ENCODE peak calls at places on chromosomes 12 and 14, in eight cellular contexts. One of them, this sample, is unnamed.
A peak's percentile ranks its signal among the peaks of the same experiment; 100 is the strongest.

GRCh38 chr12:43148711-43149110 is 403.3 kb downstream of the ADAMTS20 start:
- DNase-seq in GM23338: no peak
- DNase-seq in neural progenitor cell: no peak
- DNase-seq in heart right ventricle: no peak
- DNase-seq in ovary: no peak
- DNase-seq in CD8-positive, alpha-beta T cell: no peak
- DNase-seq in Panc1: no peak
- DNase-seq in upper lobe of right lung: no peak
- DNase-seq in this sample: no peak

GRCh38 chr14:96052541-96053105 is 13.5 kb downstream of the C14orf132 start:
- DNase-seq in ovary: no peak
- DNase-seq in upper lobe of right lung: no peak
- DNase-seq in neural progenitor cell: no peak
- DNase-seq in GM23338: no peak
- DNase-seq in Panc1: no peak
- DNase-seq in CD8-positive, alpha-beta T cell: no peak
- DNase-seq in heart right ventricle: no peak
- DNase-seq in this sample: no peak

GRCh38 chr12:84183576-84183975 is 729.0 kb downstream of the SLC6A15 start:
- DNase-seq in neural progenitor cell: no peak
- DNase-seq in ovary: no peak
- DNase-seq in CD8-positive, alpha-beta T cell: no peak
- DNase-seq in upper lobe of right lung: no peak
- DNase-seq in heart right ventricle: no peak
- DNase-seq in Panc1: no peak
- DNase-seq in GM23338: no peak
- DNase-seq in this sample: no peak

GRCh38 chr14:35492569-35493014 is 41.4 kb upstream of the INSM2 start:
- DNase-seq in upper lobe of right lung: no peak
- DNase-seq in neural progenitor cell: no peak
- DNase-seq in ovary: no peak
- DNase-seq in CD8-positive, alpha-beta T cell: no peak
- DNase-seq in heart right ventricle: no peak
- DNase-seq in Panc1: no peak
- DNase-seq in GM23338: no peak
- DNase-seq in this sample: no peak

GRCh38 chr14:55160989-55161388 is 30.4 kb downstream of the DLGAP5 start:
- DNase-seq in upper lobe of right lung: no peak
- DNase-seq in neural progenitor cell: no peak
- DNase-seq in CD8-positive, alpha-beta T cell: no peak
- DNase-seq in heart right ventricle: no peak
- DNase-seq in Panc1: peak; percentile 2
- DNase-seq in GM23338: no peak
- DNase-seq in ovary: no peak
- DNase-seq in this sample: no peak

GRCh38 chr14:68522510-68523325 is 270.1 kb downstream of the ZFP36L1 start:
- DNase-seq in GM23338: no peak
- DNase-seq in ovary: peak; percentile 70
- DNase-seq in CD8-positive, alpha-beta T cell: no peak
- DNase-seq in Panc1: no peak
- DNase-seq in upper lobe of right lung: no peak
- DNase-seq in heart right ventricle: no peak
- DNase-seq in neural progenitor cell: peak; percentile 69
- DNase-seq in this sample: no peak

GRCh38 chr14:25122843-25123242 is 72.9 kb upstream of the STXBP6 start:
- DNase-seq in neural progenitor cell: no peak
- DNase-seq in Panc1: no peak
- DNase-seq in CD8-positive, alpha-beta T cell: no peak
- DNase-seq in heart right ventricle: no peak
- DNase-seq in ovary: no peak
- DNase-seq in GM23338: no peak
- DNase-seq in upper lobe of right lung: no peak
- DNase-seq in this sample: no peak

GRCh38 chr14:75884198-75884611 is 97.6 kb downstream of the TGFB3 start:
- DNase-seq in heart right ventricle: no peak
- DNase-seq in upper lobe of right lung: no peak
- DNase-seq in CD8-positive, alpha-beta T cell: no peak
- DNase-seq in Panc1: no peak
- DNase-seq in neural progenitor cell: peak; percentile 11
- DNase-seq in GM23338: peak; percentile 51
- DNase-seq in ovary: no peak
- DNase-seq in this sample: no peak

GRCh38 chr12:76719171-76719631 is 44.7 kb upstream of the ZDHHC17 start:
- DNase-seq in CD8-positive, alpha-beta T cell: no peak
- DNase-seq in heart right ventricle: no peak
- DNase-seq in upper lobe of right lung: no peak
- DNase-seq in ovary: no peak
- DNase-seq in Panc1: no peak
- DNase-seq in neural progenitor cell: no peak
- DNase-seq in GM23338: peak; percentile 24
- DNase-seq in this sample: no peak
- TF ChIP-seq CTCF in CD8-positive, alpha-beta T cell: no peak
- TF ChIP-seq CTCF in heart right ventricle: no peak
- TF ChIP-seq CTCF in upper lobe of right lung: no peak
- TF ChIP-seq CTCF in ovary: no peak
- TF ChIP-seq CTCF in Panc1: no peak
- TF ChIP-seq CTCF in neural progenitor cell: no peak
- TF ChIP-seq CTCF in GM23338: no peak
- TF ChIP-seq CTCF in this sample: no peak

GRCh38 chr14:88598097-88598675 is 35.3 kb downstream of the ZC3H14 start:
- DNase-seq in Panc1: no peak
- DNase-seq in heart right ventricle: no peak
- DNase-seq in CD8-positive, alpha-beta T cell: no peak
- DNase-seq in ovary: no peak
- DNase-seq in neural progenitor cell: no peak
- DNase-seq in GM23338: no peak
- DNase-seq in upper lobe of right lung: no peak
- DNase-seq in this sample: no peak
- H3K4me1 ChIP-seq in Panc1: no peaks in the 10 kb centered on the region
- H3K4me1 ChIP-seq in heart right ventricle: no peaks in the 10 kb centered on the region
- H3K4me1 ChIP-seq in CD8-positive, alpha-beta T cell: peaks cover 4% of the 10 kb centered on the region
- H3K4me1 ChIP-seq in ovary: no peaks in the 10 kb centered on the region
- H3K4me1 ChIP-seq in neural progenitor cell: no peaks in the 10 kb centered on the region
- H3K4me1 ChIP-seq in GM23338: no peaks in the 10 kb centered on the region
- H3K4me1 ChIP-seq in upper lobe of right lung: no peaks in the 10 kb centered on the region
- H3K4me1 ChIP-seq in this sample: peaks cover 4% of the 10 kb centered on the region

GRCh38 chr12:95073698-95074520 is 491 bp upstream of the NR2C1 start:
- DNase-seq in Panc1: no peak
- DNase-seq in GM23338: no peak
- DNase-seq in ovary: peak; percentile 50
- DNase-seq in CD8-positive, alpha-beta T cell: no peak
- DNase-seq in neural progenitor cell: no peak
- DNase-seq in heart right ventricle: no peak
- DNase-seq in upper lobe of right lung: no peak
- DNase-seq in this sample: no peak

GRCh38 chr12:95070378-95070777 is 3.0 kb downstream of the NR2C1 start:
- DNase-seq in CD8-positive, alpha-beta T cell: no peak
- DNase-seq in upper lobe of right lung: no peak
- DNase-seq in neural progenitor cell: no peak
- DNase-seq in ovary: no peak
- DNase-seq in Panc1: no peak
- DNase-seq in heart right ventricle: no peak
- DNase-seq in GM23338: no peak
- DNase-seq in this sample: no peak

GRCh38 chr12:95074766-95075165 is 1.3 kb upstream of the NR2C1 start:
- DNase-seq in heart right ventricle: no peak
- DNase-seq in CD8-positive, alpha-beta T cell: no peak
- DNase-seq in ovary: no peak
- DNase-seq in GM23338: no peak
- DNase-seq in Panc1: no peak
- DNase-seq in upper lobe of right lung: no peak
- DNase-seq in neural progenitor cell: no peak
- DNase-seq in this sample: no peak

GRCh38 chr12:95077341-95077740 is 3.9 kb upstream of the NR2C1 start:
- DNase-seq in heart right ventricle: no peak
- DNase-seq in GM23338: no peak
- DNase-seq in ovary: no peak
- DNase-seq in CD8-positive, alpha-beta T cell: no peak
- DNase-seq in upper lobe of right lung: no peak
- DNase-seq in Panc1: no peak
- DNase-seq in neural progenitor cell: no peak
- DNase-seq in this sample: no peak

DNA sequence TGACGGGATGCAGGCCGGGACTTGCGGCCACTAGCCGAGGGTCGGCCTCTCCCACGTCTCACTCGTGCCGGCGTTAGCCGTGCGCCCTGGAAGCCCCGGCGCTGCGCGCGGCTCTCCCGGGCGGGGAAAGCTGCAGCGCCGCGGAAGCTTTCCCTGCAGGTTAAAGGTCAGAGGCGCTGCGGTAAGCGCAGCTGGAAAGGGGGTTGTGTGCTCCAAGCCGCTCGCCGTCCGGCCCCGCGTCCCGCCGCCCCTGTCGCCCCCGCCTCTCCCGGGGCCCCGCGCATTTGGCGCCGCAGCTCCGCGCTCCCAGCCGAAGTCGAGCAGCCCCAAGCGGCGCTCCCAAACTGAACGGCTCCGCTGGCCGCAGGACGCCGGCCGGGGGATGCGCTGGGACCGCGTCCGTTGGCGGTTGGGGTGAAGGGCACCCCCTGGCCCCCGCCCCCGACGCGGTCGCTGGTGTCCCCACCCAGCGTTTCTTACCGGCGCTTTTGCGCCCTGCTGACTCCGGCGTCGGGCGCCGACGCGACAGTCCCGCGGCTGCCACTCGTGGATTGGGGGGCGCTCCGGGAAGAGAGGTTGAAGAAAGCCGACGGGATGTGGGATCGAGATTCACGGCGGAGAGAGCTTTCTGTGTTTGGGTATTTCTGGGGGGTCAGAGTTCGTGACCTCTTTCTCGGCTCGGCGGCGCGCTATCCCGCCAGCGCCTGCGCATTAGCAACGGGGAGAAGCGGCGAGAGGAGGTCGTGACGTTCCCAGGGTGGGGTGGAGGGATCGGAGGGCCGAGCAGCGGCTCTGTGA is at the start of gene NR2C1:
- DNase-seq in neural progenitor cell: peak; percentile 98
- DNase-seq in CD8-positive, alpha-beta T cell: peak; percentile 96
- DNase-seq in GM23338: peak; percentile 98
- DNase-seq in upper lobe of right lung: peak; percentile 97
- DNase-seq in Panc1: peak; percentile 60
- DNase-seq in ovary: peak; percentile 94
- DNase-seq in heart right ventricle: peak; percentile 92
- DNase-seq in this sample: peak; percentile 89
- TF ChIP-seq CTCF in neural progenitor cell: no peak
- TF ChIP-seq CTCF in CD8-positive, alpha-beta T cell: no peak
- TF ChIP-seq CTCF in GM23338: no peak
- TF ChIP-seq CTCF in upper lobe of right lung: no peak
- TF ChIP-seq CTCF in Panc1: no peak
- TF ChIP-seq CTCF in ovary: no peak
- TF ChIP-seq CTCF in heart right ventricle: no peak
- TF ChIP-seq CTCF in this sample: no peak

GRCh38 chr12:111175404-111175803 is 193.5 kb downstream of the PHETA1 start:
- DNase-seq in neural progenitor cell: no peak
- DNase-seq in Panc1: no peak
- DNase-seq in ovary: no peak
- DNase-seq in heart right ventricle: no peak
- DNase-seq in CD8-positive, alpha-beta T cell: no peak
- DNase-seq in GM23338: no peak
- DNase-seq in upper lobe of right lung: no peak
- DNase-seq in this sample: no peak

GRCh38 chr12:111182391-111182790 is 186.5 kb downstream of the PHETA1 start:
- DNase-seq in ovary: no peak
- DNase-seq in Panc1: no peak
- DNase-seq in CD8-positive, alpha-beta T cell: no peak
- DNase-seq in GM23338: no peak
- DNase-seq in neural progenitor cell: no peak
- DNase-seq in upper lobe of right lung: no peak
- DNase-seq in heart right ventricle: no peak
- DNase-seq in this sample: no peak

GRCh38 chr12:111180830-111181726 is 187.8 kb downstream of the PHETA1 start:
- DNase-seq in neural progenitor cell: no peak
- DNase-seq in ovary: peak; percentile 38
- DNase-seq in Panc1: no peak
- DNase-seq in heart right ventricle: peak; percentile 71
- DNase-seq in CD8-positive, alpha-beta T cell: no peak
- DNase-seq in upper lobe of right lung: peak; percentile 73
- DNase-seq in GM23338: no peak
- DNase-seq in this sample: peak; percentile 67

GRCh38 chr12:111174283-111175108 is 194.4 kb downstream of the PHETA1 start:
- DNase-seq in neural progenitor cell: peak; percentile 30
- DNase-seq in CD8-positive, alpha-beta T cell: no peak
- DNase-seq in Panc1: peak; percentile 2
- DNase-seq in ovary: no peak
- DNase-seq in GM23338: peak; percentile 51
- DNase-seq in heart right ventricle: no peak
- DNase-seq in upper lobe of right lung: no peak
- DNase-seq in this sample: no peak

GRCh38 chr12:111178194-111179081 is 190.5 kb downstream of the PHETA1 start:
- DNase-seq in GM23338: no peak
- DNase-seq in neural progenitor cell: no peak
- DNase-seq in ovary: no peak
- DNase-seq in upper lobe of right lung: no peak
- DNase-seq in Panc1: no peak
- DNase-seq in CD8-positive, alpha-beta T cell: no peak
- DNase-seq in heart right ventricle: no peak
- DNase-seq in this sample: no peak
- H3K4me1 ChIP-seq in GM23338: no peaks in the 10 kb centered on the region
- H3K4me1 ChIP-seq in neural progenitor cell: no peaks in the 10 kb centered on the region
- H3K4me1 ChIP-seq in ovary: no peaks in the 10 kb centered on the region
- H3K4me1 ChIP-seq in upper lobe of right lung: peaks cover 6% of the 10 kb centered on the region
- H3K4me1 ChIP-seq in Panc1: no peaks in the 10 kb centered on the region
- H3K4me1 ChIP-seq in CD8-positive, alpha-beta T cell: no peaks in the 10 kb centered on the region
- H3K4me1 ChIP-seq in heart right ventricle: peaks cover 8% of the 10 kb centered on the region
- H3K4me1 ChIP-seq in this sample: peaks cover 11% of the 10 kb centered on the region

DNA sequence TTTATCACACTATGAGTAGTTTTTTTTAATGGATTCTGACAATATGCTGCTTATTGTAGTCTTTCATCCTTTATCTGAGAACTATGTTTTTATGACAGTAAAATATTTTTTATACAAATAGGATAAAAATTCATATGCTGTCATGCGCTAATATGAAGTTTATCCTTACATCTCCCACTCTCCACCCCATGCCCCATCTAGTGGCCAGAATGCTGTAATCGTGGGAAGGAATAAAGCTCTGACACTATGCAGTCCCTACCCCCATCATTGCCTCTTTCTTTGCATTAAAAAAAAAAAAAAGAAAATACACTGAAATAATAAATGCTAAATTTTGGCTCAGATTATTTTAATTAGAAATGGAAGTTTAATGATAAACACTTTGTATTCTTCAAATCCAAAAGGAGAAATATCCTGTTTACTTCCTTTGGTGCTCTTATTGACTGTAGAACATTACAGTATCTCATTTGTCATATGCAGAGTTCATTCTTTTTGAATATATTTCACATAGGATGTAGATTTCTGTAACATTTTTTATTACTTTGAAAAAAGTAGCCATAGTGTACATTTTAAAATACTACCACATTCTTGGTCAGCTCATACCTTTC is 145.9 kb upstream of the SLCO1C1 start:
- DNase-seq in Panc1: no peak
- DNase-seq in heart right ventricle: no peak
- DNase-seq in neural progenitor cell: peak; percentile 21
- DNase-seq in ovary: peak; percentile 31
- DNase-seq in CD8-positive, alpha-beta T cell: no peak
- DNase-seq in GM23338: peak; percentile 72
- DNase-seq in upper lobe of right lung: no peak
- DNase-seq in this sample: peak; percentile 56
- TF ChIP-seq CTCF in Panc1: peak; percentile 48
- TF ChIP-seq CTCF in heart right ventricle: peak; percentile 43
- TF ChIP-seq CTCF in neural progenitor cell: peak; percentile 68
- TF ChIP-seq CTCF in ovary: no peak
- TF ChIP-seq CTCF in CD8-positive, alpha-beta T cell: no peak
- TF ChIP-seq CTCF in GM23338: peak; percentile 80
- TF ChIP-seq CTCF in upper lobe of right lung: peak; percentile 50
- TF ChIP-seq CTCF in this sample: peak; percentile 52

GRCh38 chr12:14272954-14273910 is 92.2 kb upstream of the ATF7IP start:
- DNase-seq in GM23338: no peak
- DNase-seq in ovary: no peak
- DNase-seq in Panc1: no peak
- DNase-seq in upper lobe of right lung: no peak
- DNase-seq in CD8-positive, alpha-beta T cell: no peak
- DNase-seq in neural progenitor cell: no peak
- DNase-seq in heart right ventricle: no peak
- DNase-seq in this sample: no peak
- H3K4me1 ChIP-seq in GM23338: no peaks in the 10 kb centered on the region
- H3K4me1 ChIP-seq in ovary: peaks cover 2% of the 10 kb centered on the region
- H3K4me1 ChIP-seq in Panc1: no peaks in the 10 kb centered on the region
- H3K4me1 ChIP-seq in upper lobe of right lung: no peaks in the 10 kb centered on the region
- H3K4me1 ChIP-seq in CD8-positive, alpha-beta T cell: peaks cover 2% of the 10 kb centered on the region
- H3K4me1 ChIP-seq in neural progenitor cell: peaks cover 12% of the 10 kb centered on the region
- H3K4me1 ChIP-seq in heart right ventricle: no peaks in the 10 kb centered on the region
- H3K4me1 ChIP-seq in this sample: no peaks in the 10 kb centered on the region

This sample was measured in Peyer's patch.